ENCODE peak calls at places on chromosome 12, in seven cellular contexts. One of them, this sample, is unnamed.

GRCh38 chr12:124992874-124993567 is 424 bp upstream of the BRI3BP start:
- DNase-seq in stomach: peak; percentile 80
- DNase-seq in Caco-2: peak; percentile 92
- DNase-seq in astrocyte: peak; percentile 29
- DNase-seq in PC-3: peak; percentile 89
- DNase-seq in fibroblast of lung: peak; percentile 49
- DNase-seq in A549: peak; percentile 97
- DNase-seq in this sample: peak; percentile 66

GRCh38 chr12:28247806-28248205 is 57.5 kb downstream of the CCDC91 start:
- DNase-seq in astrocyte: no peak
- DNase-seq in PC-3: no peak
- DNase-seq in stomach: no peak
- DNase-seq in fibroblast of lung: no peak
- DNase-seq in Caco-2: no peak
- DNase-seq in A549: no peak
- DNase-seq in this sample: no peak

GRCh38 chr12:6603095-6603567 is 4.0 kb downstream of the CHD4 start:
- DNase-seq in astrocyte: peak; percentile 27
- DNase-seq in stomach: no peak
- DNase-seq in fibroblast of lung: peak; percentile 59
- DNase-seq in A549: no peak
- DNase-seq in Caco-2: no peak
- DNase-seq in PC-3: no peak
- DNase-seq in this sample: peak; percentile 24

GRCh38 chr12:111055181-111055880 is 135.0 kb upstream of the MYL2 start:
- DNase-seq in Caco-2: no peak
- DNase-seq in stomach: no peak
- DNase-seq in fibroblast of lung: no peak
- DNase-seq in A549: no peak
- DNase-seq in astrocyte: no peak
- DNase-seq in PC-3: no peak
- DNase-seq in this sample: no peak

GRCh38 chr12:79373896-79374499 is 316.8 kb downstream of the PAWR start:
- DNase-seq in PC-3: peak; percentile 64
- DNase-seq in stomach: no peak
- DNase-seq in A549: peak; percentile 62
- DNase-seq in astrocyte: no peak
- DNase-seq in Caco-2: peak; percentile 46
- DNase-seq in fibroblast of lung: peak; percentile 22
- DNase-seq in this sample: peak; percentile 15

GRCh38 chr12:93453633-93454032 is 11.9 kb upstream of the UBE2N start:
- DNase-seq in stomach: no peak
- DNase-seq in PC-3: no peak
- DNase-seq in fibroblast of lung: peak; percentile 78
- DNase-seq in A549: no peak
- DNase-seq in Caco-2: no peak
- DNase-seq in astrocyte: peak; percentile 67
- DNase-seq in this sample: no peak

GRCh38 chr12:81468206-81468605 is 290.9 kb downstream of the PPFIA2 start:
- DNase-seq in astrocyte: peak; percentile 81
- DNase-seq in PC-3: peak; percentile 37
- DNase-seq in Caco-2: no peak
- DNase-seq in fibroblast of lung: peak; percentile 85
- DNase-seq in stomach: no peak
- DNase-seq in A549: no peak
- DNase-seq in this sample: no peak

GRCh38 chr12:100959481-100959880 is 164.9 kb downstream of the ANO4 start:
- DNase-seq in PC-3: peak; percentile 7
- DNase-seq in astrocyte: peak; percentile 86
- DNase-seq in A549: no peak
- DNase-seq in stomach: no peak
- DNase-seq in Caco-2: no peak
- DNase-seq in fibroblast of lung: peak; percentile 89
- DNase-seq in this sample: no peak

GRCh38 chr12:93078092-93078491 is 149.0 kb upstream of the EEA1 start:
- DNase-seq in stomach: no peak
- DNase-seq in PC-3: no peak
- DNase-seq in Caco-2: no peak
- DNase-seq in astrocyte: no peak
- DNase-seq in A549: no peak
- DNase-seq in fibroblast of lung: no peak
- DNase-seq in this sample: no peak

GRCh38 chr12:131793623-131794022 is 34.6 kb upstream of the MMP17 start:
- DNase-seq in Caco-2: no peak
- DNase-seq in astrocyte: peak; percentile 81
- DNase-seq in A549: no peak
- DNase-seq in PC-3: no peak
- DNase-seq in stomach: no peak
- DNase-seq in fibroblast of lung: peak; percentile 88
- DNase-seq in this sample: no peak

GRCh38 chr12:42862055-42862454 is 272.5 kb upstream of the PRICKLE1 start:
- DNase-seq in A549: no peak
- DNase-seq in astrocyte: peak; percentile 89
- DNase-seq in stomach: no peak
- DNase-seq in fibroblast of lung: peak; percentile 91
- DNase-seq in PC-3: peak; percentile 70
- DNase-seq in Caco-2: no peak
- DNase-seq in this sample: no peak

GRCh38 chr12:12682284-12682683 is 13.7 kb downstream of the GPR19 start:
- DNase-seq in PC-3: no peak
- DNase-seq in stomach: no peak
- DNase-seq in astrocyte: no peak
- DNase-seq in A549: no peak
- DNase-seq in fibroblast of lung: no peak
- DNase-seq in Caco-2: no peak
- DNase-seq in this sample: no peak

GRCh38 chr12:6093764-6094163 is 30.7 kb downstream of the VWF start:
- DNase-seq in stomach: peak; percentile 38
- DNase-seq in A549: peak; percentile 29
- DNase-seq in astrocyte: no peak
- DNase-seq in Caco-2: no peak
- DNase-seq in fibroblast of lung: no peak
- DNase-seq in PC-3: peak; percentile 35
- DNase-seq in this sample: no peak

GRCh38 chr12:6442799-6443198 is 2.0 kb upstream of the CD27 start:
- DNase-seq in stomach: no peak
- DNase-seq in A549: no peak
- DNase-seq in astrocyte: no peak
- DNase-seq in fibroblast of lung: no peak
- DNase-seq in PC-3: no peak
- DNase-seq in Caco-2: no peak
- DNase-seq in this sample: no peak

GRCh38 chr12:54437243-54437642 is 18.2 kb upstream of the ITGA5 start:
- DNase-seq in PC-3: peak; percentile 32
- DNase-seq in fibroblast of lung: no peak
- DNase-seq in stomach: no peak
- DNase-seq in astrocyte: no peak
- DNase-seq in A549: no peak
- DNase-seq in Caco-2: no peak
- DNase-seq in this sample: no peak

GRCh38 chr12:123231931-123232330 is 1.0 kb downstream of the MPHOSPH9 start:
- DNase-seq in PC-3: no peak
- DNase-seq in stomach: no peak
- DNase-seq in A549: no peak
- DNase-seq in astrocyte: no peak
- DNase-seq in fibroblast of lung: no peak
- DNase-seq in Caco-2: no peak
- DNase-seq in this sample: no peak

GRCh38 chr12:123237646-123238329 is 4.6 kb downstream of the MTRFR start:
- DNase-seq in PC-3: peak; percentile 89
- DNase-seq in astrocyte: peak; percentile 22
- DNase-seq in A549: peak; percentile 75
- DNase-seq in Caco-2: no peak
- DNase-seq in fibroblast of lung: peak; percentile 50
- DNase-seq in stomach: peak; percentile 69
- DNase-seq in this sample: peak; percentile 60

GRCh38 chr12:123232807-123233504 is at the start of the genes MPHOSPH9 and MTRFR:
- DNase-seq in A549: peak; percentile 100
- DNase-seq in PC-3: peak; percentile 99
- DNase-seq in stomach: peak; percentile 98
- DNase-seq in fibroblast of lung: peak; percentile 99
- DNase-seq in Caco-2: peak; percentile 99
- DNase-seq in astrocyte: peak; percentile 96
- DNase-seq in this sample: peak; percentile 99

GRCh38 chr12:123232472-123232806 is 502 bp downstream of the MPHOSPH9 start:
- DNase-seq in Caco-2: no peak
- DNase-seq in fibroblast of lung: no peak
- DNase-seq in stomach: no peak
- DNase-seq in astrocyte: no peak
- DNase-seq in A549: no peak
- DNase-seq in PC-3: no peak
- DNase-seq in this sample: no peak

DNA sequence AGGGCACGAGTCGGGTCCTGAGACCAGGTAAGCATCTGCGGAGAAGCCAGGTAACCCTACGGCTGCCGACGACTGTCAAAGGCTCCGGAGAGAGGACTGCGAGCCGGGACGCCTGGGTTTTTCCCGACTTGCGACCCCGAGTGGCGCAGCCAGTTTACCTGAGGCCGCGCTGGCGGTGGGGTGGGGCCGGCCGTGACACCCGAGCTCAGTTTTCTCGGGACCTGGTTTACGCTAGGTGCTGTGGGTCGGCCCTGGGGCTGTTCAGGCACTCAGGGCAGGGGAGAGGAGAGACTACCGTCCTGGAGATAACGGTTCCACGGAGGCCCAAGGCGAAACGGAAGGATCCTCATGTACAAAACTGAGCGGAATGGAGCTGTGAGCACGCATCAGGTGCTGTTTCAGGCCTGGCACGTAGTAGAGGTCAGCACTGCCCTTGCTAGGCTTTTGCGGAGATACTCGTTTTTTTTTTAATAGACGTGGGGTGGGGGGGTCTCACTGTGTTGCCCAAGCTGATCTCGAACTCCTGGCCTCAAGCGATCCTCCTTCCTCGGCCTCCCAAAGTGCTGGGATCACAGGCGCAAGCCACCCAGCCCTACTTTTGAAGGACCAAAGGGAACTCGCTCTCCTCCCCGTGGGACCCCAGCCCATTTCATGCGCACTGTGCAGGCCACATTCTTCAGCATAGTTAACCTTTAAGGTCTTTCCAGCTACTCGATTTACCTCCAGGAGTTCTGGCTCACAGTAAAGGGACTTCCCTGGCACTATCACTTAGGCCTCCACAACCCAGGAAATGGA is 466 bp downstream of the MTRFR start:
- DNase-seq in Caco-2: no peak
- DNase-seq in astrocyte: no peak
- DNase-seq in stomach: no peak
- DNase-seq in PC-3: peak; percentile 25
- DNase-seq in A549: no peak
- DNase-seq in fibroblast of lung: no peak
- DNase-seq in this sample: no peak
- TF ChIP-seq CTCF in Caco-2: no peak
- TF ChIP-seq CTCF in astrocyte: no peak
- TF ChIP-seq CTCF in stomach: no peak
- TF ChIP-seq CTCF in PC-3: no peak
- TF ChIP-seq CTCF in A549: no peak
- TF ChIP-seq CTCF in fibroblast of lung: no peak
- TF ChIP-seq CTCF in this sample: no peak

DNA sequence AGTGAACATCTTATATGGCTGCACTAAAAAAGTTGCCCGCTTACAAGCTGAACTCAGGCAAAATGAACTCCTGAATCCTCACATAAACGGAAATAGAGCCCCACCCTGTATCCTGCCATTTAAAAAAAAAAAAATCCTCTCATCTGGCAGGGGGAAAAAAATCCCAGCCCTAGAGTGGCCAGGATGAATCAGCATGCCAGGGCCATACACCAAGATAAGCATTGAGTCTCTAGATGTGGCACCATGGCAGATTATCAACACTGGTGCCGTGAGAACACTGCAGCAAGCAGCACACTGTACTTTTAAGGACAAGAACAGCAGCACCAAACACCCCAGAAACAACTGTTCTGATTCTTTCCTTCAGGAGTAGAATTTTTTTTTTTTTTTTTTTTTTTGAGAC is 65.5 kb downstream of the RASSF3 start:
- DNase-seq in A549: peak; percentile 78
- DNase-seq in PC-3: peak; percentile 30
- DNase-seq in Caco-2: no peak
- DNase-seq in fibroblast of lung: peak; percentile 67
- DNase-seq in stomach: peak; percentile 73
- DNase-seq in astrocyte: peak; percentile 52
- DNase-seq in this sample: no peak
- H3K4me1 ChIP-seq in A549: peaks cover 96% of the 10 kb centered on the region
- H3K4me1 ChIP-seq in PC-3: peaks cover 56% of the 10 kb centered on the region
- H3K4me1 ChIP-seq in Caco-2: peaks cover 57% of the 10 kb centered on the region
- H3K4me1 ChIP-seq in fibroblast of lung: peaks cover 5% of the 10 kb centered on the region
- H3K4me1 ChIP-seq in stomach: peaks cover 100% of the 10 kb centered on the region
- H3K4me1 ChIP-seq in astrocyte: peaks cover 39% of the 10 kb centered on the region
- H3K4me1 ChIP-seq in this sample: peaks cover 15% of the 10 kb centered on the region

DNA sequence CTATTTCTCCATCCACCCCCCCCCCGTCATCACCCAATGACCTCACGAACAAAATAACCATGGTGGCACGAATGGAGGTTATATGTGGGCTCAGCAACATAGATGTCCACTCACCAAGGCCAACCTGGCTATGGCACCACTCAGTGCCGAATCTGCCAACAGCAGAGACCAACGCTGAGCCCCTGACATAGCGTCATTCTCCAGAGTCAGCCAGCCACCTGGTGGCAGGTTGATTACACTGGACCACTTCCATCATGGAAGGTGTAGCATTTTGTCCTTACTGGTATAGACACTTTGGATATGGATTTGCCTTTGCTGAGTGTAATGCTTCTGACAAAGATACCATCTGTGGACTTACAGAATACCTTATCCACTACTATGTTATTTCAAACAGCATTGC is 24.2 kb upstream of the DYRK2 start:
- DNase-seq in PC-3: no peak
- DNase-seq in fibroblast of lung: no peak
- DNase-seq in stomach: no peak
- DNase-seq in A549: no peak
- DNase-seq in Caco-2: no peak
- DNase-seq in astrocyte: no peak
- DNase-seq in this sample: no peak
- TF ChIP-seq CTCF in PC-3: peak; percentile 41
- TF ChIP-seq CTCF in fibroblast of lung: no peak
- TF ChIP-seq CTCF in stomach: no peak
- TF ChIP-seq CTCF in A549: no peak
- TF ChIP-seq CTCF in Caco-2: no peak
- TF ChIP-seq CTCF in astrocyte: no peak
- TF ChIP-seq CTCF in this sample: no peak

DNA sequence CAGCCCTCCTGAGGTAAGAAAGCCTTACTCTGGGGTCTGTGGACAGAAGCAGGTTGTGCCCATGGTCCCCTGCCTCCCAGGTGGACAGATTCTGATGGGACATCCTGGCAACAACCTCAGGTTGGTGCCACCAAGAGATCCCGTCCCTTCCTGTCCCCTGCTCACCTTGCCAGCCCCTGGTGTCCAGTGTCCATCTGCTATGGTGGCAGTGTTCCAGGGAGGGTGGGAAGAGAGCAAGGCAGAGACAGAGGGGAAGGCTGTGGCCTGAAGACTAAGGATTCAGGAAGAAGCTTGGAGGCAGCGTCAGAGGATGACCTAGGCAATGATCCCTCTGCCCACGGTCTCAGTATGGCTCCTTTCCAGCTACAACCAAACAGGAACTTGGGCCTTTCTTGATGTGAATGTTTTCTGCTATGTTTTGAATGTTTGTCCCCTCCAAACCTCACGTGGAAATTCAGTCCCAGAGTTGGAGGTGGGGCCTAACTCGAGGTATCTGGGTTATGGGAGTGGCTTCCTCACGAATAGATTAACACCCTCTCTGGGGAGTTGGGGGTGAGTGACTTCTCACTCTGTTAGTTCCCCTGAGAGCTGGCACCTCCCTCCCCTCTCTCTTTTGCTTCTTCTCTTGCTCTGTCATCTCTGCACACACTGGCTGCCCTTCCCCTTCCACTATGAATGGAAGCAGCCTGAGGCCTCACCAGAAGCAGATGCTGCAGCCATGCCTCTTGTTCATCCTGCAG is 26.9 kb downstream of the IQSEC3 start:
- DNase-seq in stomach: no peak
- DNase-seq in PC-3: no peak
- DNase-seq in A549: no peak
- DNase-seq in fibroblast of lung: no peak
- DNase-seq in astrocyte: no peak
- DNase-seq in Caco-2: no peak
- DNase-seq in this sample: no peak
- H3K4me1 ChIP-seq in stomach: no peaks in the 10 kb centered on the region
- H3K4me1 ChIP-seq in PC-3: no peaks in the 10 kb centered on the region
- H3K4me1 ChIP-seq in A549: no peaks in the 10 kb centered on the region
- H3K4me1 ChIP-seq in fibroblast of lung: no peaks in the 10 kb centered on the region
- H3K4me1 ChIP-seq in astrocyte: no peaks in the 10 kb centered on the region
- H3K4me1 ChIP-seq in Caco-2: no peaks in the 10 kb centered on the region
- H3K4me1 ChIP-seq in this sample: no peaks in the 10 kb centered on the region

This sample was measured in thyroid gland.